ENCODE peak calls at places on chromosomes 12 and 14, in four cellular contexts. One of them, this sample, is unnamed. For H3K4me1, the result is how much of the 10 kb centered on the place peaks cover.

GRCh38 chr12:111430418-111431353 is 25.0 kb downstream of the SH2B3 start:
- DNase-seq in left lung: no peak
- DNase-seq in DND-41: no peak
- DNase-seq in body of pancreas: no peak
- DNase-seq in this sample: no peak

GRCh38 chr12:49038291-49038955 is 19.8 kb upstream of the PRKAG1 start:
- DNase-seq in body of pancreas: no peak
- DNase-seq in DND-41: no peak
- DNase-seq in left lung: no peak
- DNase-seq in this sample: no peak

GRCh38 chr14:83863042-83863441 is 1666.9 kb upstream of the FLRT2 start:
- DNase-seq in body of pancreas: no peak
- DNase-seq in DND-41: no peak
- DNase-seq in left lung: no peak
- DNase-seq in this sample: no peak

GRCh38 chr12:5503371-5503770 is 71.5 kb downstream of the NTF3 start:
- DNase-seq in left lung: no peak
- DNase-seq in DND-41: no peak
- DNase-seq in body of pancreas: no peak
- DNase-seq in this sample: no peak

GRCh38 chr14:68271996-68272395 is 452.4 kb downstream of the RAD51B start:
- DNase-seq in left lung: no peak
- DNase-seq in DND-41: no peak
- DNase-seq in body of pancreas: no peak
- DNase-seq in this sample: no peak

GRCh38 chr14:74261288-74261687 is 22.0 kb downstream of the VSX2 start:
- DNase-seq in body of pancreas: no peak
- DNase-seq in DND-41: no peak
- DNase-seq in left lung: no peak
- DNase-seq in this sample: no peak

GRCh38 chr12:30829876-30830275 is 75.1 kb upstream of the CAPRIN2 start:
- DNase-seq in DND-41: no peak
- DNase-seq in body of pancreas: no peak
- DNase-seq in left lung: no peak
- DNase-seq in this sample: no peak

GRCh38 chr14:58796636-58797429 is 159.1 kb downstream of the DACT1 start:
- DNase-seq in left lung: no peak
- DNase-seq in body of pancreas: no peak
- DNase-seq in DND-41: no peak
- DNase-seq in this sample: no peak

GRCh38 chr12:70660620-70661219 is 23.5 kb upstream of the PTPRB start:
- DNase-seq in left lung: peak
- DNase-seq in body of pancreas: no peak
- DNase-seq in DND-41: no peak
- DNase-seq in this sample: no peak

GRCh38 chr12:42017036-42017435 is 127.6 kb downstream of the GXYLT1 start:
- DNase-seq in DND-41: no peak
- DNase-seq in body of pancreas: no peak
- DNase-seq in left lung: no peak
- DNase-seq in this sample: no peak

GRCh38 chr12:115934877-115935276 is 342.6 kb downstream of the MED13L start:
- DNase-seq in body of pancreas: no peak
- DNase-seq in DND-41: no peak
- DNase-seq in left lung: no peak
- DNase-seq in this sample: no peak

GRCh38 chr14:33922125-33922524 is 28.7 kb downstream of the EGLN3 start:
- DNase-seq in left lung: no peak
- DNase-seq in body of pancreas: no peak
- DNase-seq in DND-41: no peak
- DNase-seq in this sample: no peak

GRCh38 chr12:6341439-6342139 is at the start of gene TNFRSF1A:
- DNase-seq in body of pancreas: peak
- DNase-seq in DND-41: peak
- DNase-seq in left lung: peak
- DNase-seq in this sample: no peak

GRCh38 chr14:64753374-64753773 is 49.1 kb downstream of the PLEKHG3 start:
- DNase-seq in DND-41: no peak
- DNase-seq in body of pancreas: no peak
- DNase-seq in left lung: no peak
- DNase-seq in this sample: no peak

GRCh38 chr14:27078176-27078575 is 480.3 kb upstream of the NOVA1 start:
- DNase-seq in DND-41: no peak
- DNase-seq in body of pancreas: no peak
- DNase-seq in left lung: no peak
- DNase-seq in this sample: no peak

GRCh38 chr12:115296613-115297012 is 612.6 kb upstream of the TBX3 start:
- DNase-seq in body of pancreas: no peak
- DNase-seq in DND-41: no peak
- DNase-seq in left lung: no peak
- DNase-seq in this sample: no peak

GRCh38 chr12:76874491-76875190 is 4.2 kb downstream of the CSRP2 start:
- DNase-seq in DND-41: no peak
- DNase-seq in body of pancreas: no peak
- DNase-seq in left lung: no peak
- DNase-seq in this sample: no peak

GRCh38 chr12:47717443-47718193 is 7.7 kb downstream of the ENDOU start:
- DNase-seq in DND-41: peak
- DNase-seq in left lung: peak
- DNase-seq in body of pancreas: peak
- DNase-seq in this sample: peak

GRCh38 chr12:80681-81190 is 14.2 kb downstream of the IQSEC3 start:
- DNase-seq in left lung: no peak
- DNase-seq in DND-41: no peak
- DNase-seq in body of pancreas: no peak
- DNase-seq in this sample: no peak

GRCh38 chr12:123141615-123142517 is 9.0 kb downstream of the PITPNM2 start:
- DNase-seq in left lung: peak
- DNase-seq in body of pancreas: peak
- DNase-seq in DND-41: no peak
- DNase-seq in this sample: no peak

GRCh38 chr12:12056951-12057350 is 13.8 kb upstream of the BCL2L14 start:
- DNase-seq in DND-41: no peak
- DNase-seq in left lung: no peak
- DNase-seq in body of pancreas: no peak
- DNase-seq in this sample: no peak

GRCh38 chr14:36509056-36509917 is 10.7 kb downstream of the NKX2-1 start:
- DNase-seq in body of pancreas: no peak
- DNase-seq in left lung: no peak
- DNase-seq in DND-41: no peak
- DNase-seq in this sample: no peak

GRCh38 chr12:119225454-119225853 is 46.7 kb downstream of the HSPB8 start:
- DNase-seq in left lung: no peak
- DNase-seq in body of pancreas: no peak
- DNase-seq in DND-41: no peak
- DNase-seq in this sample: no peak

GRCh38 chr14:100770605-100771120 is 44.0 kb downstream of the DLK1 start:
- DNase-seq in DND-41: no peak
- DNase-seq in left lung: no peak
- DNase-seq in body of pancreas: no peak
- DNase-seq in this sample: peak

GRCh38 chr14:78401866-78402265 is 231.7 kb downstream of the NRXN3 start:
- DNase-seq in body of pancreas: no peak
- DNase-seq in DND-41: no peak
- DNase-seq in left lung: no peak
- DNase-seq in this sample: no peak

GRCh38 chr12:53336137-53336785 is at the start of gene SP7:
- DNase-seq in left lung: no peak
- DNase-seq in DND-41: no peak
- DNase-seq in body of pancreas: no peak
- DNase-seq in this sample: peak

GRCh38 chr12:123041042-123041531 is 60.6 kb downstream of the ARL6IP4 start:
- DNase-seq in left lung: no peak
- DNase-seq in DND-41: peak
- DNase-seq in body of pancreas: no peak
- DNase-seq in this sample: peak

GRCh38 chr14:58738189-58738836 is 100.6 kb downstream of the DACT1 start:
- DNase-seq in left lung: no peak
- DNase-seq in DND-41: no peak
- DNase-seq in body of pancreas: no peak
- DNase-seq in this sample: no peak

GRCh38 chr12:713281-713875 is 39.0 kb upstream of the WNK1 start:
- DNase-seq in body of pancreas: no peak
- DNase-seq in left lung: no peak
- DNase-seq in DND-41: no peak
- DNase-seq in this sample: no peak

GRCh38 chr12:30694971-30695326 is 720 bp downstream of the IPO8 start:
- DNase-seq in DND-41: peak
- DNase-seq in left lung: peak
- DNase-seq in body of pancreas: peak
- DNase-seq in this sample: peak

DNA sequence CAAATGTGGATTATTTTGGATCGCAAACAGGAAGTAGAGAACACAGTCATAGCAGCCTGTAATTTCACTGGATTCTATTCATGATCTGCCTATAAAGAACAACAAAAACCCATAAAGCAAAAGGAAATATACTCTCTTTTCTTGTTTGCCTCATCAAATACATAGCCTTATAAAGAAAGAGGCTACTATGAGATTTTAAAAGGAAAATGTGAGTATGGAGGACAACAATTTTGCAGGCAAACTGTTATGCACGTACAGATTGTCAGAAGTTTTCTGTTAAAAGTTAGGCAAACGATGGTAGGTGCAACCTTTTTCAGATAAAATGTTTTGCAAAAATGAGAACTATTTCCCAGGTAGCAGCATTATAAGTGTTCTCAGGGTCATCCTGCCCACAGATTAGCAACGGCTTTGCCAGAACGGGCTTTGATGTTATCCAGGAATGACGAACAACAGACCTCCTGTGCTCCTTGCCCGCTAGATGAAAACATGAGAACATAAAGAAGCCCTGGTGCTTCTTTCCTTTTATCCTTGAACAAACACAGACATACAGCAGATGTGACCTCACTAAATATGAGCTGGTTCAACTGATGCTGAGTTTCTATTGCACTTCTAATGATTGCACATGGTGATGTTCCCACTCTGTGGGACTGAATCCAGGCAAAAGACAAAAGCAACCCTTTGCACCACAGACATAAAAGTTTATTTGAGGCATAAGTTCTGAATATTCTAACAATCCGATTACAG is 88.1 kb downstream of the ITPR2 start:
- DNase-seq in left lung: no peak
- DNase-seq in DND-41: no peak
- DNase-seq in body of pancreas: no peak
- DNase-seq in this sample: peak
- H3K4me1 ChIP-seq in left lung: under half
- H3K4me1 ChIP-seq in DND-41: under half
- H3K4me1 ChIP-seq in body of pancreas: under half
- H3K4me1 ChIP-seq in this sample: under half

DNA sequence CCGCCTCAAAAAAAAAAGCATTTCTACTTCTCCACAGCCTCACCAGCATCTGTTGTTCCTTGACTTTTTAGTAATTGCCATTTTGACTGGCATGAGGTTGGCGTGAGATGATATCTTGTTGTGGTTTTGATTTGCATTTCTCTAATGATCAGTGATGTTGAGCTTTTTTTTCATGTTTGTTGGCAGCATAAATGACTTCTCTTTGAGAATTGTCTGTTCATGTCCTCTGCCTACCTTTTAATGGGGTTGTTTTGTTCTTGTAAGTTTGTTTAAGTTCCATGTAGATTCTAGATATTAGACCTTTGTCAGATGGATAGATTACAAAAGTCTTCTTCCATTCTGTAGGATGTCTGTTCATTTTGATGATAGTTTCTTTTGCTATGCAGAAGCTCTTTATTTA is 182.9 kb downstream of the FOXG1 start:
- DNase-seq in left lung: no peak
- DNase-seq in body of pancreas: no peak
- DNase-seq in DND-41: no peak
- DNase-seq in this sample: no peak
- H3K4me1 ChIP-seq in left lung: under half
- H3K4me1 ChIP-seq in body of pancreas: under half
- H3K4me1 ChIP-seq in DND-41: under half
- H3K4me1 ChIP-seq in this sample: under half

DNA sequence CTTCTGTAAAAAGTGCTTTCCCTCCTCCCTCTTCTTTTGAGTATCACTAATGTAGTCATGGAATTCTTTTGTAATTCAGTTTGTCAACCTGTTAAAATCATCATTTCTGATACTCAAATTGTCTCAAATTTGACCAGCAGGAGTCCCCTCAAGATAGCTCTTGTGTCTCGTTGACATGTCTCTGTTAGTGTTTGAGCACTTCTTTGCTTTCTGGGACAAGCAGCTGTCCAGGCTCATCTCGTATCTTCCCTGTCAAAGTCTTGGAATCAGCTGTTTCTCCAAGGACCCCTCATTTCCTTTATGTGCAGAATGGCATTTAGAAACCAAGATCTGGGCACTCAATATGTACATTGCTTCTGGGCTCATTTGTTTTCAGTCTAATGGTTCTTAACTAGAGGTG is 10.7 kb downstream of the CIPC start:
- DNase-seq in body of pancreas: no peak
- DNase-seq in left lung: no peak
- DNase-seq in DND-41: no peak
- DNase-seq in this sample: no peak
- H3K4me1 ChIP-seq in body of pancreas: under half
- H3K4me1 ChIP-seq in left lung: under half
- H3K4me1 ChIP-seq in DND-41: under half
- H3K4me1 ChIP-seq in this sample: under half

GRCh38 chr12:34106172-34106571 is 83.9 kb downstream of the ALG10 start:
- DNase-seq in left lung: no peak
- DNase-seq in body of pancreas: no peak
- DNase-seq in DND-41: no peak
- DNase-seq in this sample: no peak
- H3K4me1 ChIP-seq in left lung: under half
- H3K4me1 ChIP-seq in body of pancreas: under half
- H3K4me1 ChIP-seq in DND-41: under half
- H3K4me1 ChIP-seq in this sample: under half